ENCODE peak calls at places on chromosomes 12 and 14, in six cellular contexts. C is activated T-helper 1 cell treated with Interleukin-2 at 50 U/mL for 16 hours; H is CD8-positive, alpha-beta T cell; Y is ecto neural progenitor cell; N is ELR; I is substantia nigra. V is an unnamed sample.

GRCh38 chr14:32331227-32331597 is 2.1 kb downstream of the AKAP6 start:
- DNase-seq in C (no peak), N (no peak), Y (no peak), I (no peak), H (no peak), V (no peak)

GRCh38 chr12:50960130-50960529 is 7.8 kb downstream of the HIGD1C start:
- DNase-seq in H (no peak), N (no peak), I (no peak), C (no peak), Y (no peak), V (peak)

GRCh38 chr12:57545809-57546437 is 1.1 kb downstream of the DCTN2 start:
- DNase-seq in N (peak), I (no peak), Y (no peak), H (no peak), C (no peak), V (no peak)

GRCh38 chr14:105244334-105244733 is 4.0 kb upstream of the BTBD6 start:
- DNase-seq in C (no peak), I (no peak), H (no peak), N (no peak), Y (no peak), V (no peak)

GRCh38 chr12:19369691-19370148 is 69.6 kb upstream of the AEBP2 start:
- DNase-seq in I (no peak), H (no peak), N (no peak), C (no peak), Y (no peak), V (no peak)

GRCh38 chr14:93880025-93880820 is 46.9 kb upstream of the FAM181A start:
- DNase-seq in H (no peak), N (no peak), I (no peak), Y (no peak), C (no peak), V (peak)

GRCh38 chr14:86015916-86016315 is 486.0 kb downstream of the FLRT2 start:
- DNase-seq in I (no peak), H (no peak), Y (no peak), C (no peak), N (peak), V (no peak)

GRCh38 chr14:85468815-85469214 is 61.1 kb upstream of the FLRT2 start:
- DNase-seq in N (no peak), H (no peak), Y (no peak), I (no peak), C (no peak), V (no peak)

GRCh38 chr14:72476657-72477499 is 417.0 kb downstream of the DPF3 start:
- DNase-seq in N (peak), I (no peak), H (peak), Y (no peak), C (peak), V (peak)

GRCh38 chr12:52245962-52246577 is 13.0 kb downstream of the KRT7 start:
- DNase-seq in C (no peak), H (no peak), N (no peak), Y (no peak), I (no peak), V (no peak)

GRCh38 chr14:61335049-61335448 is 13.7 kb downstream of the PRKCH start:
- DNase-seq in N (no peak), C (no peak), H (no peak), Y (no peak), I (no peak), V (no peak)

GRCh38 chr12:75155962-75156361 is 53.7 kb downstream of the KCNC2 start:
- DNase-seq in I (no peak), H (no peak), Y (no peak), N (peak), C (no peak), V (no peak)

GRCh38 chr14:93861846-93862641 is 65.1 kb upstream of the FAM181A start:
- DNase-seq in H (no peak), C (no peak), I (no peak), Y (no peak), N (no peak), V (no peak)

GRCh38 chr14:24365600-24366374 is 2.2 kb upstream of the NFATC4 start:
- DNase-seq in H (peak), I (no peak), N (peak), C (peak), Y (peak), V (peak)

GRCh38 chr12:22321620-22322019 is 12.9 kb downstream of the ST8SIA1 start:
- DNase-seq in Y (no peak), N (peak), H (no peak), I (no peak), C (peak), V (no peak)

GRCh38 chr12:72448089-72448488 is 175.9 kb downstream of the TRHDE start:
- DNase-seq in N (no peak), Y (no peak), I (no peak), C (no peak), H (no peak), V (peak)

GRCh38 chr12:52252728-52253328 is 19.8 kb downstream of the KRT7 start:
- DNase-seq in C (no peak), Y (no peak), I (no peak), H (no peak), N (no peak), V (no peak)

GRCh38 chr12:82529954-82530353 is 156.8 kb upstream of the TMTC2 start:
- DNase-seq in C (no peak), I (no peak), Y (no peak), H (no peak), N (no peak), V (no peak)

GRCh38 chr12:51788876-51789275 is 59.6 kb downstream of the FIGNL2 start:
- DNase-seq in N (peak), I (no peak), H (no peak), C (no peak), Y (no peak), V (no peak)

GRCh38 chr14:81625343-81625742 is 91.7 kb upstream of the SEL1L start:
- DNase-seq in C (no peak), Y (no peak), I (no peak), H (no peak), N (peak), V (peak)

V was measured in A673.